ENCODE peak calls at places on chromosomes 5 and 9, in eight cellular contexts. H is NCI-H1092; T is stimulated activated CD4-positive, alpha-beta T cell treated with anti-CD3 and anti-CD28 coated beads, Interleukin-12 subunit alpha, Interleukin-12 subunit beta, amount 100 ng/mL, for 48 hours; Q is EH; X is amygdala; S is AG10803; V is smooth muscle cell of the brain vasculature; F is HS-5. D is an unnamed sample.

GRCh38 chr5:112195924-112196323 is 223.2 kb downstream of the EPB41L4A start:
- DNase-seq in H (no peak), T (no peak), Q (no peak), X (no peak), S (no peak), V (no peak), F (no peak), D (no peak)

GRCh38 chr5:145658435-145658834 is 176.7 kb downstream of the PRELID2 start:
- DNase-seq in H (no peak), T (no peak), Q (no peak), X (no peak), S (no peak), V (no peak), F (no peak), D (no peak)

GRCh38 chr9:116547729-116548426 is 139.2 kb upstream of the TRIM32 start:
- DNase-seq in H (no peak), T (no peak), Q (no peak), X (no peak), S (no peak), V (no peak), F (no peak), D (no peak)

GRCh38 chr5:68689010-68689409 is 404.8 kb upstream of the SLC30A5 start:
- DNase-seq in H (no peak), T (no peak), Q (no peak), X (no peak), S (no peak), V (no peak), F (no peak), D (no peak)

GRCh38 chr5:159175547-159175946 is 33.8 kb downstream of the RNF145 start:
- DNase-seq in H (no peak), T (no peak), Q (peak), X (no peak), S (peak), V (no peak), F (no peak), D (no peak)

GRCh38 chr9:129111762-129112151 is 542 bp downstream of the PTPA start:
- DNase-seq in H (peak), T (peak), Q (peak), X (peak), S (peak), V (no peak), F (no peak), D (peak)

GRCh38 chr5:149170292-149170691 is 29.0 kb downstream of the ABLIM3 start:
- DNase-seq in H (no peak), T (no peak), Q (no peak), X (no peak), S (peak), V (no peak), F (no peak), D (no peak)

GRCh38 chr9:136629879-136630661 is 32.6 kb upstream of the EGFL7 start:
- DNase-seq in H (peak), T (peak), Q (peak), X (peak), S (peak), V (no peak), F (no peak), D (peak)

GRCh38 chr5:4019841-4020240 is 424.2 kb downstream of the IRX1 start:
- DNase-seq in H (no peak), T (no peak), Q (no peak), X (no peak), S (peak), V (no peak), F (no peak), D (no peak)

GRCh38 chr5:179858241-179858585 is 404 bp downstream of the MRNIP start:
- DNase-seq in H (no peak), T (peak), Q (peak), X (peak), S (no peak), V (no peak), F (no peak), D (peak)

GRCh38 chr9:80556631-80557030 is 984.9 kb downstream of the TLE4 start:
- DNase-seq in H (no peak), T (no peak), Q (no peak), X (no peak), S (no peak), V (no peak), F (no peak), D (no peak)

GRCh38 chr9:95724253-95724991 is 151.1 kb upstream of the ERCC6L2 start:
- DNase-seq in H (no peak), T (peak), Q (no peak), X (no peak), S (no peak), V (no peak), F (no peak), D (no peak)

GRCh38 chr9:90870646-90871326 is 69.2 kb downstream of the SYK start:
- DNase-seq in H (no peak), T (peak), Q (peak), X (no peak), S (peak), V (peak), F (peak), D (peak)

GRCh38 chr5:113487779-113488644 is at the start of gene MCC:
- DNase-seq in H (peak), T (peak), Q (peak), X (peak), S (peak), V (peak), F (peak), D (peak)

GRCh38 chr5:96195053-96195452 is 233.4 kb upstream of the ELL2 start:
- DNase-seq in H (no peak), T (no peak), Q (peak), X (no peak), S (peak), V (no peak), F (no peak), D (peak)

GRCh38 chr5:27034531-27034930 is 3.9 kb downstream of the CDH9 start:
- DNase-seq in H (no peak), T (no peak), Q (no peak), X (no peak), S (no peak), V (no peak), F (no peak), D (no peak)

D was measured in GM03348.